ENCODE peak calls at places on chromosomes 6 and 20, in ten cellular contexts. Z is caudate nucleus; S is HEK293T; Y is effector memory CD8-positive, alpha-beta T cell; G is ELR; O is stimulated activated CD4-positive, alpha-beta T cell treated with anti-CD3 and anti-CD28 coated beads, Interleukin-2, amount 100 ng/mL, for 48 hours; B is B cell; U is LHCN-M2; R is GOT3; D is activated effector memory CD4-positive, alpha-beta T cell treated with anti-CD3 and anti-CD28 coated beads, Interleukin-2, amount 50 U/mL, for 16 hours. X is an unnamed sample.

GRCh38 chr20:39048000-39048696 is 86.0 kb downstream of the DHX35 start:
- DNase-seq in Z (peak), S (peak), Y (peak), G (peak), O (peak), B (peak), U (peak), R (peak), D (peak), X (peak)

GRCh38 chr20:2692886-2693285 is 306 bp downstream of the EBF4 start:
- DNase-seq in Z (no peak), S (peak), Y (peak), G (no peak), O (no peak), B (no peak), U (no peak), R (no peak), D (peak), X (no peak)

GRCh38 chr6:109526905-109527628 is 44.0 kb upstream of the ZBTB24 start:
- DNase-seq in Z (no peak), S (peak), Y (peak), G (peak), O (peak), B (peak), U (peak), R (no peak), D (peak), X (peak)

GRCh38 chr6:12941422-12941821 is 224.9 kb downstream of the PHACTR1 start:
- DNase-seq in Z (no peak), S (no peak), Y (no peak), G (peak), O (no peak), B (no peak), U (no peak), R (no peak), D (no peak), X (no peak)

GRCh38 chr20:63686492-63687321 is 9.7 kb upstream of the TNFRSF6B start:
- DNase-seq in Z (no peak), S (no peak), Y (no peak), G (peak), O (peak), B (no peak), U (peak), R (no peak), D (peak), X (peak)

GRCh38 chr6:112193535-112194051 is 60.8 kb downstream of the LAMA4 start:
- DNase-seq in Z (no peak), S (no peak), Y (no peak), G (no peak), O (no peak), B (no peak), U (no peak), R (no peak), D (no peak), X (no peak)

GRCh38 chr6:132461958-132462357 is 51.0 kb downstream of the STX7 start:
- DNase-seq in Z (no peak), S (no peak), Y (no peak), G (peak), O (no peak), B (no peak), U (no peak), R (no peak), D (no peak), X (no peak)

GRCh38 chr20:699811-700338 is 24.3 kb upstream of the SCRT2 start:
- DNase-seq in Z (peak), S (no peak), Y (no peak), G (no peak), O (no peak), B (no peak), U (no peak), R (no peak), D (no peak), X (no peak)

GRCh38 chr20:51354191-51354768 is 188.2 kb downstream of the NFATC2 start:
- DNase-seq in Z (no peak), S (no peak), Y (no peak), G (peak), O (no peak), B (no peak), U (peak), R (peak), D (no peak), X (no peak)

GRCh38 chr6:158518196-158519127 is 41.4 kb upstream of the TMEM181 start:
- DNase-seq in Z (peak), S (peak), Y (peak), G (peak), O (peak), B (peak), U (peak), R (peak), D (peak), X (peak)

GRCh38 chr6:57252975-57253374 is 30.9 kb upstream of the RAB23 start:
- DNase-seq in Z (no peak), S (no peak), Y (no peak), G (peak), O (no peak), B (no peak), U (no peak), R (no peak), D (no peak), X (no peak)

GRCh38 chr6:117481278-117481925 is 1.1 kb upstream of the DCBLD1 start:
- DNase-seq in Z (no peak), S (no peak), Y (peak), G (no peak), O (no peak), B (peak), U (no peak), R (no peak), D (peak), X (no peak)

GRCh38 chr6:34663887-34664269 is 32.7 kb downstream of the ILRUN start:
- DNase-seq in Z (no peak), S (no peak), Y (no peak), G (peak), O (no peak), B (no peak), U (no peak), R (no peak), D (no peak), X (no peak)

GRCh38 chr6:33696538-33697518 is 14.7 kb downstream of the UQCC2 start:
- DNase-seq in Z (no peak), S (no peak), Y (no peak), G (peak), O (no peak), B (peak), U (peak), R (no peak), D (no peak), X (peak)

GRCh38 chr6:145271086-145271485 is 464.2 kb downstream of the EPM2A start:
- DNase-seq in Z (no peak), S (no peak), Y (no peak), G (no peak), O (no peak), B (no peak), U (no peak), R (no peak), D (no peak), X (no peak)

GRCh38 chr6:51513891-51514290 is 573.5 kb downstream of the PKHD1 start:
- DNase-seq in Z (no peak), S (no peak), Y (no peak), G (no peak), O (no peak), B (no peak), U (no peak), R (no peak), D (no peak), X (no peak)

GRCh38 chr6:62328607-62329006 is 42.6 kb upstream of the KHDRBS2 start:
- DNase-seq in Z (no peak), S (no peak), Y (no peak), G (no peak), O (no peak), B (no peak), U (no peak), R (no peak), D (no peak), X (no peak)

GRCh38 chr6:113405326-113406050 is 451.7 kb upstream of the MARCKS start:
- DNase-seq in Z (no peak), S (no peak), Y (no peak), G (no peak), O (no peak), B (no peak), U (no peak), R (no peak), D (no peak), X (no peak)

GRCh38 chr6:5286780-5287179 is 25.5 kb downstream of the FARS2 start:
- DNase-seq in Z (no peak), S (no peak), Y (no peak), G (no peak), O (no peak), B (peak), U (no peak), R (no peak), D (no peak), X (no peak)

GRCh38 chr6:2190661-2191389 is 54.6 kb downstream of the GMDS start:
- DNase-seq in Z (no peak), S (no peak), Y (no peak), G (no peak), O (no peak), B (no peak), U (no peak), R (no peak), D (no peak), X (no peak)

GRCh38 chr6:24720131-24720603 is 1.2 kb upstream of the C6orf62 start:
- DNase-seq in Z (peak), S (peak), Y (peak), G (peak), O (peak), B (peak), U (peak), R (no peak), D (peak), X (no peak)

GRCh38 chr20:5070570-5070969 is 49.2 kb downstream of the PCNA start:
- DNase-seq in Z (no peak), S (no peak), Y (no peak), G (no peak), O (no peak), B (no peak), U (no peak), R (no peak), D (no peak), X (no peak)

GRCh38 chr20:21514553-21515251 is 838 bp upstream of the NKX2-2 start:
- DNase-seq in Z (no peak), S (peak), Y (no peak), G (no peak), O (no peak), B (no peak), U (no peak), R (no peak), D (no peak), X (no peak)

GRCh38 chr6:43798688-43799444 is 28.9 kb downstream of the VEGFA start:
- DNase-seq in Z (no peak), S (no peak), Y (no peak), G (peak), O (no peak), B (no peak), U (peak), R (no peak), D (no peak), X (no peak)

GRCh38 chr20:16158976-16159286 is 414.3 kb downstream of the KIF16B start:
- DNase-seq in Z (no peak), S (no peak), Y (no peak), G (no peak), O (no peak), B (no peak), U (no peak), R (no peak), D (no peak), X (no peak)

GRCh38 chr6:157143171-157143884 is 180.0 kb downstream of the TMEM242 start:
- DNase-seq in Z (no peak), S (no peak), Y (peak), G (peak), O (no peak), B (no peak), U (peak), R (no peak), D (no peak), X (peak)

GRCh38 chr6:70398783-70399730 is 14.3 kb upstream of the FAM135A start:
- DNase-seq in Z (no peak), S (no peak), Y (no peak), G (peak), O (no peak), B (no peak), U (peak), R (no peak), D (no peak), X (no peak)

X was measured in fibroblast of the conjunctiva.